ENCODE peak calls at places on chromosomes 5 and 9, in five cellular contexts. R is progenitor cell of endocrine pancreas; P is activated CD8-positive, alpha-beta memory T cell treated with anti-CD3 and anti-CD28 coated beads, Interleukin-2, amount 50 U/mL, for 48 hours; X is pons; S is ELR. Q is an unnamed sample.

GRCh38 chr5:131068893-131069643 is 96.0 kb downstream of the HINT1 start:
- DNase-seq in S (peak; percentile 14), X (peak; percentile 96), P (no peak), R (no peak), Q (no peak)

GRCh38 chr9:97591535-97591934 is 41.6 kb downstream of the TSTD2 start:
- DNase-seq in S (no peak), X (peak; percentile 49), R (no peak), P (no peak), Q (no peak)

GRCh38 chr5:88143693-88144218 is 124.9 kb downstream of the TMEM161B start:
- DNase-seq in P (no peak), R (no peak), S (no peak), X (peak; percentile 36), Q (no peak)

GRCh38 chr5:141825836-141826560 is 52.2 kb downstream of the PCDH1 start:
- DNase-seq in S (peak; percentile 32), X (peak; percentile 64), P (no peak), R (no peak), Q (peak; percentile 20)

GRCh38 chr5:2740051-2740848 is 11.2 kb downstream of the IRX2 start:
- DNase-seq in S (no peak), P (no peak), X (no peak), R (no peak), Q (no peak)

GRCh38 chr5:72611111-72611724 is 104.0 kb upstream of the ZNF366 start:
- DNase-seq in X (peak; percentile 96), P (peak; percentile 65), R (peak; percentile 52), S (peak; percentile 82), Q (peak; percentile 72)

GRCh38 chr9:5375790-5376477 is 36.3 kb upstream of the RLN1 start:
- DNase-seq in P (no peak), R (no peak), X (no peak), S (peak; percentile 58), Q (no peak)

GRCh38 chr5:42057254-42057690 is 132.2 kb downstream of the FBXO4 start:
- DNase-seq in S (peak; percentile 58), X (peak; percentile 14), R (peak; percentile 12), P (peak; percentile 64), Q (peak; percentile 60)

GRCh38 chr9:117239428-117239827 is 175.4 kb downstream of the ASTN2 start:
- DNase-seq in S (no peak), R (no peak), X (no peak), P (no peak), Q (no peak)

GRCh38 chr5:143128412-143129071 is 274.9 kb downstream of the NR3C1 start:
- DNase-seq in X (no peak), S (no peak), R (no peak), P (no peak), Q (no peak)

GRCh38 chr9:89606567-89607311 is 1.9 kb downstream of the GADD45G start:
- DNase-seq in P (peak; percentile 64), X (no peak), S (peak; percentile 28), R (no peak), Q (peak; percentile 69)

GRCh38 chr5:90020575-90021535 is 388.7 kb downstream of the CETN3 start:
- DNase-seq in X (peak; percentile 84), P (no peak), R (no peak), S (peak; percentile 57), Q (peak; percentile 7)

GRCh38 chr9:92563701-92564100 is 27.9 kb upstream of the ECM2 start:
- DNase-seq in X (no peak), R (no peak), S (no peak), P (no peak), Q (no peak)

GRCh38 chr5:138542956-138543729 is at the start of gene ETF1:
- DNase-seq in X (peak; percentile 100), P (peak; percentile 99), S (peak; percentile 100), R (peak; percentile 99), Q (peak; percentile 100)

GRCh38 chr9:71819115-71819739 is 50.9 kb upstream of the CEMIP2 start:
- DNase-seq in R (peak; percentile 15), X (no peak), P (no peak), S (peak; percentile 56), Q (peak; percentile 15)

GRCh38 chr5:14777932-14778788 is 93.4 kb downstream of the ANKH start:
- DNase-seq in R (no peak), S (no peak), X (no peak), P (no peak), Q (no peak)

GRCh38 chr9:136172412-136173079 is 32.4 kb downstream of the LHX3 start:
- DNase-seq in X (no peak), P (no peak), S (no peak), R (no peak), Q (no peak)

GRCh38 chr9:35481347-35481975 is 8.4 kb upstream of the RUSC2 start:
- DNase-seq in R (no peak), S (peak; percentile 79), P (no peak), X (peak; percentile 40), Q (peak; percentile 67)

GRCh38 chr9:72687331-72687730 is 165.9 kb downstream of the TMC1 start:
- DNase-seq in P (no peak), X (peak; percentile 90), S (no peak), R (no peak), Q (no peak)

GRCh38 chr9:137387034-137387890 is 35.7 kb downstream of the EXD3 start:
- DNase-seq in S (no peak), R (no peak), X (no peak), P (no peak), Q (no peak)

GRCh38 chr5:149088686-149089085 is 25.8 kb upstream of the SH3TC2 start:
- DNase-seq in S (no peak), X (no peak), R (no peak), P (no peak), Q (no peak)

GRCh38 chr9:135809166-135809565 is 98.2 kb downstream of the CAMSAP1 start:
- DNase-seq in R (no peak), X (no peak), S (peak; percentile 6), P (no peak), Q (no peak)

GRCh38 chr5:32254987-32255900 is 57.5 kb downstream of the MTMR12 start:
- DNase-seq in P (no peak), X (no peak), S (no peak), R (no peak), Q (no peak)

GRCh38 chr5:127959152-127959764 is 124.3 kb upstream of the SLC12A2 start:
- DNase-seq in R (no peak), P (no peak), S (peak; percentile 91), X (peak; percentile 28), Q (no peak)

GRCh38 chr9:70452365-70452764 is 37.9 kb upstream of the KLF9 start:
- DNase-seq in P (no peak), R (no peak), X (no peak), S (no peak), Q (no peak)